ENCODE peak calls at places on chromosomes 6 and 20, in seven cellular contexts. M, R, C, A, V, O and W are unnamed samples.

GRCh38 chr20:12764053-12764452 is 244.7 kb upstream of the SPTLC3 start:
- DNase-seq in R (no peak), M (no peak), A (no peak), C (no peak), O (no peak), V (no peak), W (no peak)

GRCh38 chr6:131182991-131183425 is 47.7 kb downstream of the AKAP7 start:
- DNase-seq in C (no peak), O (no peak), A (no peak), R (no peak), M (no peak), V (no peak), W (no peak)

GRCh38 chr20:37781626-37782025 is 87.8 kb downstream of the CTNNBL1 start:
- DNase-seq in O (no peak), R (no peak), C (no peak), M (no peak), V (no peak), A (no peak), W (no peak)

GRCh38 chr6:158782432-158783166 is 36.6 kb downstream of the EZR start:
- DNase-seq in R (no peak), A (no peak), O (peak), M (no peak), V (no peak), C (no peak), W (no peak)

GRCh38 chr6:161009991-161010390 is 18.4 kb downstream of the MAP3K4 start:
- DNase-seq in C (no peak), O (no peak), R (no peak), A (no peak), V (no peak), M (no peak), W (no peak)

GRCh38 chr6:14450133-14451040 is 332.8 kb downstream of the CD83 start:
- DNase-seq in C (no peak), M (no peak), V (no peak), R (no peak), O (no peak), A (no peak), W (no peak)

GRCh38 chr20:23231561-23232218 is 118.9 kb upstream of the NXT1 start:
- DNase-seq in R (no peak), M (no peak), C (no peak), O (no peak), A (peak), V (no peak), W (no peak)

GRCh38 chr6:26107935-26108334 is 20.7 kb downstream of the HFE start:
- DNase-seq in M (peak), C (no peak), A (no peak), O (no peak), R (no peak), V (no peak), W (no peak)

GRCh38 chr6:117547688-117548621 is 54.4 kb downstream of the GOPC start:
- DNase-seq in M (peak), V (peak), C (no peak), R (peak), A (peak), O (peak), W (peak)

GRCh38 chr20:4131911-4132310 is 116.6 kb upstream of the RNF24 start:
- DNase-seq in A (peak), O (no peak), R (no peak), V (no peak), M (no peak), C (no peak), W (no peak)

GRCh38 chr20:50608750-50609104 is 82.6 kb downstream of the RIPOR3 start:
- DNase-seq in M (no peak), C (no peak), R (no peak), V (no peak), O (no peak), A (no peak), W (no peak)

GRCh38 chr6:49540614-49541013 is 9.9 kb upstream of the C6orf141 start:
- DNase-seq in C (no peak), V (no peak), M (no peak), O (no peak), A (no peak), R (no peak), W (no peak)

GRCh38 chr6:167214216-167214615 is 56.4 kb upstream of the GPR31 start:
- DNase-seq in R (no peak), V (no peak), A (peak), O (no peak), C (no peak), M (no peak), W (no peak)

GRCh38 chr6:84897874-84898635 is 133.7 kb upstream of the TBX18 start:
- DNase-seq in M (no peak), V (no peak), A (no peak), C (no peak), O (no peak), R (no peak), W (no peak)

DNA sequence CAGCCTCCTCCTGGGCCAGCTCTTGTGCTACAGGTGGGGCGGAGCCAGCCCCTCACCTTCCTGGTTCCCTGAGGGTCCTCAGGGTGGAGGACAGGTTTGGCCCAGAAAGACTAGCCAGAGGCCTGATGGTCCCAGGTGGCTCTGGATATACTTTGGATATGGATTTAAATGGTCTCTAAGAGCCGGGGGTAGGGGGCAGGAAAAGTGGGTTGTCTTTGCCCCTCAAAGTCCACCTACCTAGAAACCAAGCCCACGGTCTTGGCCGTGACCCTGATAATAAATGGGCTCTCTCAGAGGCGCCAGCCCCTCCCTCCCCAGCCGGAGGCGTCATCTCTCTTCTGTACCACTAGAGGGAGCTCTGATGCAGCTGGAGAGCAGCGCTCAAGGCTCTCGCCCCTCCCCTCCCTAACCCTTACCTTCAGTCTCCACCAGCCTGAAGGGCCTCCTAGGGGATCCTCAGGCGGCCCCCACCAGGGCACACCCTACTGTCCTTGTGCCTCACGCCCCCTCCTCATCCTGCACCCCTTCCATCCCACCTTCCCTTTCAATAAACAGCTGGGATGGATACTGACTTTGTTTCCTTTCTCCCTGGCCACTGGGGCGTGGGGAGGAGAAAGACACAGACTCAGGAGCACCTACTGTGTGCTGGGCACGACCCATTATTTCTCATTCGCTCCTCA is 7.5 kb downstream of the NRSN2 start:
- DNase-seq in C (peak), R (peak), O (peak), A (peak), V (peak), M (peak), W (peak)
- TF ChIP-seq CTCF in C (peak), R (peak), O (peak), A (no peak), V (peak), M (peak), W (peak)

DNA sequence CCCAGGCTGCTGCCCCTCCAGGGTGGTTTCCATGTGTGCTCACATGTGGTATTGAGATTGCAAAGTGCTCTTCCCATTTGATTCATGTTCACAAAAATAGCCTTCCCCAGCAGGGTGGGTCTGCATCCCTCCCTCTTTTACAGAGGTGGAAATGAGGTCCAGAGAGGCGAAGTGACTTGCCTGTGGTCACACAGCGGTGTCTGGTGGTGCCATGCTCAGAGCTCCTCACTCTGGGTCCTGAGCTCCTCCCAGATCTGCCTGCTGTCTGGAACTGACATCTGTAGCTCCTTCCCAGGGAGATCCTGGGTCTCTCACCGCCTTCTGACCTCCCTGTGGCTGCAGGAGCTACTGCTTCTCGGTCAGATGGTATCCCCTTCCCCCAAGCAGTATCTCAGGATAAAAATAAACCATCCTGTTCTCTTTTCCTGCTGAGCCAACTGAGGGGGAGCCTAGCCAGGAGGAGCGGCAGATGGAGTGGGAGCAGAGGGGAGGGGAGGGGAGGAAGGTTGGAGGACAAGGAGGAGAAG is 11.9 kb downstream of the CD40 start:
- DNase-seq in M (no peak), O (no peak), R (no peak), A (no peak), C (no peak), V (no peak), W (no peak)
- TF ChIP-seq POLR2A in M (no peak), O (no peak), R (no peak), A (no peak), C (no peak), V (no peak), W (no peak)

GRCh38 chr6:157019733-157020132 is 242.6 kb downstream of the ARID1B start:
- DNase-seq in M (no peak), C (no peak), A (no peak), V (no peak), R (no peak), O (no peak), W (no peak)
- TF ChIP-seq CTCF in M (no peak), C (peak), A (no peak), V (no peak), R (no peak), O (no peak), W (no peak)

GRCh38 chr20:63978319-63979220 is 872 bp downstream of the SAMD10 start:
- DNase-seq in A (peak), O (peak), V (peak), C (no peak), M (peak), R (no peak), W (peak)
- TF ChIP-seq POLR2A in A (no peak), O (no peak), V (no peak), C (no peak), M (no peak), R (no peak), W (no peak)

GRCh38 chr6:168354338-168354737 is 34.8 kb upstream of the DACT2 start:
- DNase-seq in C (no peak), A (peak), O (no peak), R (no peak), M (no peak), V (no peak), W (no peak)

GRCh38 chr6:168353041-168353440 is 33.5 kb upstream of the DACT2 start:
- DNase-seq in R (no peak), O (no peak), A (peak), M (no peak), V (no peak), C (no peak), W (no peak)

GRCh38 chr6:168361766-168362165 is 42.2 kb upstream of the DACT2 start:
- DNase-seq in A (no peak), C (no peak), V (no peak), O (peak), R (no peak), M (peak), W (no peak)

GRCh38 chr6:168359794-168360193 is 40.2 kb upstream of the DACT2 start:
- DNase-seq in A (no peak), M (no peak), R (no peak), C (no peak), V (no peak), O (peak), W (no peak)

GRCh38 chr6:168355716-168356522 is 36.3 kb upstream of the DACT2 start:
- DNase-seq in R (no peak), A (peak), C (peak), M (peak), O (peak), V (no peak), W (peak)
- TF ChIP-seq CTCF in R (peak), A (no peak), C (peak), M (peak), O (peak), V (no peak), W (peak)

DNA sequence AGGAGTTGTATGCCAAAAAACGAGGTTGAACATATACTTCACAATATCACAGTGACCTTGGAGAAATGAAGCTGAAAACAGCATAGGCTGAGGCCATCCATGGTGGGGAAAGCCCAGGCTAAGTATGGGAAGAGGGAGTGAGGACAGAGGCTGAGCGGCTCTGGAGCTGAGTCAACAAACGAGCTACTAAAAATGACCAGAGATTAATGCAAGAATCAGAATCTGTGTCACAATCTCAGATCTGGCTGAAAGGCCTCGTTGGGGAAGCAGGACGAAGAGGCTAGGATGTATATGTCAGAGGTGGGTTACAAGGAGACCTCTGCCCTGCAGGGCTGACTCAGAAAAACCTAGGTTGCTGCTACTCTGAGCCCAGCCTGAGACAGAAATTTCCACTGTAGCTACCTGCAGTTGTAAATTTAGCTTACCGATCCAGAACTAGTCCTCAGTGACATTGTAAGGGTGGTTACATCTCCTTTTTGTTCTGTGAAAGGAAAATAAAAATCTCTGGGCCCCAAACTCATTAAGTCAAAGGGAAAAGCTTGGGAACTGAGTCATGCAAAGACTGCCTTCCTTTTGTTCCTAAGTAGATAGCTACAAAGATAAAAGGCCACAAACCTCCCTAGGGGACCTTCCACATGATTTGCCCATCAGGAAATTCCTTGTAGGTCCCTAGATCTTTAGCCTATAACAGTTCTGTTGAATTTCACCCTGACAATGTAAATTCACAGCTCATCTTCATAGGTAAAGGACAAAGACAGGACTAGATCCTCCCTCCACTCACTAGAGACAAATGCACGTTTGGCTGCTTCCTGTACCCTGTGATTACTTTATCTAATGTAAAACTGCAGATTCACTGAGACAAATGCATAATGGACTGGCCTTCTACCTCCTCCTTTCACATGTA is 8.5 kb upstream of the TUBB2A start:
- DNase-seq in R (no peak), O (no peak), A (no peak), M (no peak), C (no peak), V (no peak), W (no peak)
- TF ChIP-seq POLR2A in R (no peak), O (no peak), A (no peak), M (no peak), C (no peak), V (no peak), W (no peak)

DNA sequence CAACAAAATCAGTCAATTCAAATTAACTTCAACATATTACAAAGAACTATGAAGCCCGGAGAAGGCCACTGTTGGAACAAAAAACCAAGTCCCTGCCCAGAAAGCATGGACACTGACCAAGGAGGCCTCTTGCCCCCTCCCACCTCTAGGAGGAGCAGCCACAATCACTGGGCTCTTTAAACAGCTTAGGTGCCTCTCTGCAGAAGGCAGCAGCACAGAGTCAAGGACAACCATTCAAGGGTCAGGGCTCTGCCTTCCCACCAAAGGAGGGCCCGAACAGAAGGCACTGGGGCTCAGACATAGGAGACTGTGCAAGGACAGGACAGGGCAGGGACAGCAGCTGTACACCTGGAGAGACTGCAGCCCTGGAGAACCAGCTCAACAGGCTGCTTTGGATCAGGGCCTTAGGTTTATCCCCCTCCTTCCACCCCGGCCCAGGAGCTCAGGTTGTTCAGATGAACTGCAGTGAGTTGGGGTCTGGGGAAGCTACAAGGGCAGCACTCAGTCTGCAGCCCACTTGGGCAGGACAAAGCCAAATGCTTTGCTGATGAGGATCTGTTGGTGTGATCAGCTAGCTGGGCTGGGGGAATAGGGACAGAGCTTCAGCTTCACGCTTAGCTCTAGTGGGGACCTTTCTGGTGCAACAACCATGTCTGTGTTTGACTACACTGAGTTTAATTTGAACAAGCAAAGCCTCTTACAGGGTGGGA is 17.8 kb downstream of the TOMM34 start:
- DNase-seq in V (no peak), A (no peak), O (no peak), C (no peak), M (no peak), R (no peak), W (no peak)
- TF ChIP-seq CTCF in V (no peak), A (no peak), O (no peak), C (no peak), M (peak), R (no peak), W (peak)